ENCODE peak calls at places on chromosomes 4 and X, in four cellular contexts. One of them, this sample, is unnamed.

GRCh38 chr4:16104520-16104919 is 20.7 kb upstream of the PROM1 start:
- DNase-seq in HepG2: no peak
- DNase-seq in WTC11: no peak
- DNase-seq in K562: no peak
- DNase-seq in this sample: no peak

GRCh38 chrX:49040376-49040955 is 2.7 kb downstream of the TFE3 start:
- DNase-seq in HepG2: no peak
- DNase-seq in WTC11: no peak
- DNase-seq in K562: no peak
- DNase-seq in this sample: no peak

GRCh38 chr4:104429150-104429741 is 65.4 kb downstream of the CXXC4 start:
- DNase-seq in HepG2: no peak
- DNase-seq in WTC11: no peak
- DNase-seq in K562: no peak
- DNase-seq in this sample: no peak

GRCh38 chrX:87736576-87736975 is 219.0 kb downstream of the KLHL4 start:
- DNase-seq in HepG2: no peak
- DNase-seq in WTC11: no peak
- DNase-seq in K562: no peak
- DNase-seq in this sample: no peak

GRCh38 chr4:57023104-57023503 is 44.4 kb downstream of the POLR2B start:
- DNase-seq in HepG2: no peak
- DNase-seq in WTC11: no peak
- DNase-seq in K562: no peak
- DNase-seq in this sample: no peak

GRCh38 chr4:41299486-41299885 is 42.8 kb downstream of the UCHL1 start:
- DNase-seq in HepG2: no peak
- DNase-seq in WTC11: no peak
- DNase-seq in K562: no peak
- DNase-seq in this sample: no peak

GRCh38 chr4:69754926-69755580 is 5.4 kb downstream of the SULT1B1 start:
- DNase-seq in HepG2: peak
- DNase-seq in WTC11: no peak
- DNase-seq in K562: no peak
- DNase-seq in this sample: no peak

GRCh38 chr4:81454498-81454897 is 17.2 kb downstream of the RASGEF1B start:
- DNase-seq in HepG2: no peak
- DNase-seq in WTC11: no peak
- DNase-seq in K562: peak
- DNase-seq in this sample: no peak

GRCh38 chr4:168540086-168540864 is 43.4 kb downstream of the PALLD start:
- DNase-seq in HepG2: no peak
- DNase-seq in WTC11: no peak
- DNase-seq in K562: no peak
- DNase-seq in this sample: no peak

GRCh38 chrX:13700380-13700779 is 11.5 kb downstream of the RAB9A start:
- DNase-seq in HepG2: no peak
- DNase-seq in WTC11: no peak
- DNase-seq in K562: no peak
- DNase-seq in this sample: no peak

GRCh38 chr4:6772223-6772928 is 10.2 kb upstream of the KIAA0232 start:
- DNase-seq in HepG2: no peak
- DNase-seq in WTC11: no peak
- DNase-seq in K562: no peak
- DNase-seq in this sample: no peak

GRCh38 chrX:80578518-80579105 is 158.4 kb downstream of the TENT5D start:
- DNase-seq in HepG2: peak
- DNase-seq in WTC11: no peak
- DNase-seq in K562: peak
- DNase-seq in this sample: peak
- TF ChIP-seq ELF4 in HepG2: no peak
- TF ChIP-seq ELF4 in WTC11: no peak
- TF ChIP-seq ELF4 in K562: no peak
- TF ChIP-seq ELF4 in this sample: no peak

GRCh38 chrX:115255003-115255402 is 21.1 kb upstream of the LRCH2 start:
- DNase-seq in HepG2: no peak
- DNase-seq in WTC11: no peak
- DNase-seq in K562: no peak
- DNase-seq in this sample: no peak

GRCh38 chrX:115264009-115264408 is 25.5 kb upstream of the LUZP4 start:
- DNase-seq in HepG2: no peak
- DNase-seq in WTC11: no peak
- DNase-seq in K562: no peak
- DNase-seq in this sample: no peak

GRCh38 chrX:115260330-115260729 is 26.4 kb upstream of the LRCH2 start:
- DNase-seq in HepG2: no peak
- DNase-seq in WTC11: no peak
- DNase-seq in K562: no peak
- DNase-seq in this sample: no peak

GRCh38 chrX:115261148-115261547 is 27.3 kb upstream of the LRCH2 start:
- DNase-seq in HepG2: no peak
- DNase-seq in WTC11: no peak
- DNase-seq in K562: no peak
- DNase-seq in this sample: no peak

GRCh38 chrX:115259238-115259875 is 25.5 kb upstream of the LRCH2 start:
- DNase-seq in HepG2: no peak
- DNase-seq in WTC11: no peak
- DNase-seq in K562: peak
- DNase-seq in this sample: peak
- TF ChIP-seq SP1 in HepG2: no peak
- TF ChIP-seq SP1 in WTC11: no peak
- TF ChIP-seq SP1 in K562: no peak
- TF ChIP-seq SP1 in this sample: no peak

DNA sequence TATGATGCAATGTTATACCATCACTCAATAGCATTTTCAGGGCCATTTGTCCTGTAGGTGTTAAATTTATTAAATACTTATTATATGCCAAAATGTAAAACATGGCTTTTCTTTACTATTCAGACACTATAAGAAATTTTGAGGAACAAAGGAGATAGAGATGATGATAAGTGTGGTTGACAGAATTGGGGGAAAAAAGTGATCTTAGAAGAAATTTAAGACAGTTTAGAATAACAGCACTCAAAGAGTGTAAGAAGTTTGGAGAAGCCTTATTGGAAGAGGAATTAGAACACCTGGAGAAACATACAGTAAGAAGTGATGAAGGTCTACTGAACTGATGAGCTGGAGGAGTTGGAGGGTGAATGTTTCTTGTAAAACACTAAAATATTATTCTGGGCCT is 12.8 kb upstream of the AFP start:
- DNase-seq in HepG2: no peak
- DNase-seq in WTC11: no peak
- DNase-seq in K562: no peak
- DNase-seq in this sample: no peak
- TF ChIP-seq ELF4 in HepG2: no peak
- TF ChIP-seq ELF4 in WTC11: no peak
- TF ChIP-seq ELF4 in K562: no peak
- TF ChIP-seq ELF4 in this sample: no peak

GRCh38 chr4:186726150-186726439 is 2.4 kb upstream of the FAT1 start:
- DNase-seq in HepG2: no peak
- DNase-seq in WTC11: no peak
- DNase-seq in K562: no peak
- DNase-seq in this sample: peak

GRCh38 chr4:186725422-186726149 is 1.9 kb upstream of the FAT1 start:
- DNase-seq in HepG2: peak
- DNase-seq in WTC11: peak
- DNase-seq in K562: peak
- DNase-seq in this sample: peak

GRCh38 chr4:186724048-186724860 is 598 bp upstream of the FAT1 start:
- DNase-seq in HepG2: no peak
- DNase-seq in WTC11: peak
- DNase-seq in K562: peak
- DNase-seq in this sample: peak

GRCh38 chr4:186723207-186724047 is at the start of gene FAT1:
- DNase-seq in HepG2: peak
- DNase-seq in WTC11: peak
- DNase-seq in K562: peak
- DNase-seq in this sample: peak

DNA sequence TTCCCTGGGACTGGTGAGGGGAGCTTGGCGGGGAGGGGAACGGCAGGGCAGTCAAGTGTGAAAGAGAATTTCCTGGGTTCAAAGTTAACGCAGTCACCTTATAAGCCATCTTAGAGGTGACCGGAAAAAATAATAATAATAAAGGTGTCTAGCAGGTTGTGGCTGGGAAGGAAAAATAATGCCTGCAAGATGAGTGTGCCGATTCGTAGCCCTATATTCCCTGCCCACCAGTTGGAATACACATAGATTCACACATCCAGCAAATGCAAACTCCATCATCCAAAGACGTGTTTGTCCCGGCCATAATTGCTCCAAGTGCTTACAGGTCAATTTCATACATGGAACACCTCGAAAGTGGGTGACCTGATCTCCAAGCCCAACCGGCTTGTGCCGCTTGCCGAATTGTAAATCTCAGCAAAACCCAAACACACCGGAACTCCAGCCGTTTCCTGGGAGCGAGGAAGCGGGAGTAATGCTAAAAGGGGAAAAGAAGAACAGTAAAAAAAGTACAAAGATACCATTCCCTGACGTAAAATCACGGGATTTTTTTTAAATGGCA is 1.3 kb upstream of the FAT1 start:
- DNase-seq in HepG2: no peak
- DNase-seq in WTC11: no peak
- DNase-seq in K562: peak
- DNase-seq in this sample: no peak
- TF ChIP-seq SP1 in HepG2: no peak
- TF ChIP-seq SP1 in WTC11: no peak
- TF ChIP-seq SP1 in K562: no peak
- TF ChIP-seq SP1 in this sample: no peak

GRCh38 chr4:38324861-38325451 is 339.0 kb upstream of the KLF3 start:
- DNase-seq in HepG2: no peak
- DNase-seq in WTC11: no peak
- DNase-seq in K562: no peak
- DNase-seq in this sample: no peak

GRCh38 chr4:38323141-38323634 is 340.8 kb upstream of the KLF3 start:
- DNase-seq in HepG2: no peak
- DNase-seq in WTC11: no peak
- DNase-seq in K562: peak
- DNase-seq in this sample: no peak

GRCh38 chr4:38320833-38321232 is 343.2 kb upstream of the KLF3 start:
- DNase-seq in HepG2: no peak
- DNase-seq in WTC11: no peak
- DNase-seq in K562: no peak
- DNase-seq in this sample: no peak

GRCh38 chr4:38320349-38320707 is 343.7 kb upstream of the KLF3 start:
- DNase-seq in HepG2: no peak
- DNase-seq in WTC11: no peak
- DNase-seq in K562: no peak
- DNase-seq in this sample: no peak

DNA sequence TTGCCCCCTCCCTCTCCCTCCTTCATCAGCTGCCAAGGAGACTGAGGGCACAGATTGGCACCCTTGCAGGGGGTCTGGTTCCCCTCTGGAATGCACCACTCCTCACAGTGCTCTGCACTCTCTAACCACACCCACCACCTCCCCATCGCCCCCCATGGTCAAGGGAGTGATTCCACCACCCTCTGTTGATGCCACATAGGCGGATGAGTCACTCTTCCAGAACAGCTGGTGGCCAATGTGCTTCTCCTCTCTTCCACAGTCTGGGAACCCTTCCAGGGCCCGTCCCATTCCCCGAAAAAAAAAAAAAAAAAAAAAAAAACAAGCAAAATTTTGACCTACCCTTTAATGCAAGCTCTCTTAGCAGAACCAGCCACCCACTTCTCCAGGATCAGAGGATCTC is 341.3 kb upstream of the KLF3 start:
- DNase-seq in HepG2: no peak
- DNase-seq in WTC11: no peak
- DNase-seq in K562: peak
- DNase-seq in this sample: no peak
- TF ChIP-seq ELF4 in HepG2: no peak
- TF ChIP-seq ELF4 in WTC11: no peak
- TF ChIP-seq ELF4 in K562: no peak
- TF ChIP-seq ELF4 in this sample: no peak

GRCh38 chr4:151218343-151218742 is 58.6 kb upstream of the PRSS48 start:
- DNase-seq in HepG2: no peak
- DNase-seq in WTC11: no peak
- DNase-seq in K562: no peak
- DNase-seq in this sample: no peak
- TF ChIP-seq SP1 in HepG2: no peak
- TF ChIP-seq SP1 in WTC11: no peak
- TF ChIP-seq SP1 in K562: no peak
- TF ChIP-seq SP1 in this sample: no peak

DNA sequence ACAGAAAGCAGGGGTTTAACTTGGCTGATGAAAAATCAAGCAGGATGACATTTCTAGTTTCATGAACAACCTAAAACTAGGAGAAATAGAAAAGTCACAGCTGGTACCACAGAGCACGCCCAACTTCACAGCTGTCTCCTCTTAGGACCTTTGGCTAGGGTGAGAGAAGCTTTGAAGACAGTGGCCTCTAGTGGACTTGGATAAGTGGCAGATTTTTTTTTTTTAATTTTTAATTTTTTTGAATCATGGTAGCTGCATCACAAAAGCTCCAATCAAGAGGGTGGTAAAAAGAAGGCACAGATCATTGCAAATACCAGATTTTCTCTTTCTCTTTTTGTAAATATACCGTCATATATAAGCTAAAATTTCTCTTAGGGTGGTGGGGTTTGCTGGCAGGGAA is 20.2 kb upstream of the MAP3K15 start:
- DNase-seq in HepG2: peak
- DNase-seq in WTC11: no peak
- DNase-seq in K562: peak
- DNase-seq in this sample: peak
- TF ChIP-seq ELF4 in HepG2: no peak
- TF ChIP-seq ELF4 in WTC11: no peak
- TF ChIP-seq ELF4 in K562: no peak
- TF ChIP-seq ELF4 in this sample: no peak

This sample was measured in HEK293T.